ENCODE peak calls at places on chromosomes 6 and 20, in eight cellular contexts. One of them, this sample, is unnamed.

GRCh38 chr6:156933201-156934053 is 156.2 kb downstream of the ARID1B start:
- DNase-seq in AG09319: no peak
- DNase-seq in endodermal cell: peak
- DNase-seq in breast epithelium: no peak
- DNase-seq in lower leg skin: no peak
- DNase-seq in RWPE1: no peak
- DNase-seq in uterus: no peak
- DNase-seq in heart left ventricle: no peak
- DNase-seq in this sample: no peak

GRCh38 chr6:44072959-44073611 is 54.2 kb downstream of the MRPL14 start:
- DNase-seq in AG09319: peak
- DNase-seq in endodermal cell: peak
- DNase-seq in breast epithelium: peak
- DNase-seq in lower leg skin: peak
- DNase-seq in RWPE1: peak
- DNase-seq in uterus: peak
- DNase-seq in heart left ventricle: peak
- DNase-seq in this sample: peak

GRCh38 chr6:5055118-5055517 is 30.0 kb upstream of the PPP1R3G start:
- DNase-seq in AG09319: no peak
- DNase-seq in endodermal cell: no peak
- DNase-seq in breast epithelium: no peak
- DNase-seq in lower leg skin: no peak
- DNase-seq in RWPE1: no peak
- DNase-seq in uterus: no peak
- DNase-seq in heart left ventricle: no peak
- DNase-seq in this sample: no peak

GRCh38 chr20:50294164-50295088 is 103.8 kb downstream of the CEBPB start:
- DNase-seq in AG09319: no peak
- DNase-seq in endodermal cell: peak
- DNase-seq in breast epithelium: no peak
- DNase-seq in lower leg skin: no peak
- DNase-seq in RWPE1: no peak
- DNase-seq in uterus: no peak
- DNase-seq in heart left ventricle: no peak
- DNase-seq in this sample: no peak

GRCh38 chr20:61205769-61206168 is 46.3 kb upstream of the CDH4 start:
- DNase-seq in AG09319: no peak
- DNase-seq in endodermal cell: peak
- DNase-seq in breast epithelium: no peak
- DNase-seq in lower leg skin: no peak
- DNase-seq in RWPE1: peak
- DNase-seq in uterus: no peak
- DNase-seq in heart left ventricle: no peak
- DNase-seq in this sample: no peak

GRCh38 chr20:25017257-25017803 is 24.8 kb upstream of the APMAP start:
- DNase-seq in AG09319: no peak
- DNase-seq in endodermal cell: peak
- DNase-seq in breast epithelium: peak
- DNase-seq in lower leg skin: peak
- DNase-seq in RWPE1: peak
- DNase-seq in uterus: no peak
- DNase-seq in heart left ventricle: no peak
- DNase-seq in this sample: no peak

GRCh38 chr20:22430154-22430745 is 154.1 kb downstream of the FOXA2 start:
- DNase-seq in AG09319: no peak
- DNase-seq in endodermal cell: peak
- DNase-seq in breast epithelium: no peak
- DNase-seq in lower leg skin: no peak
- DNase-seq in RWPE1: peak
- DNase-seq in uterus: no peak
- DNase-seq in heart left ventricle: no peak
- DNase-seq in this sample: no peak

GRCh38 chr6:47479156-47479541 is 1.6 kb downstream of the CD2AP start:
- DNase-seq in AG09319: no peak
- DNase-seq in endodermal cell: no peak
- DNase-seq in breast epithelium: no peak
- DNase-seq in lower leg skin: no peak
- DNase-seq in RWPE1: no peak
- DNase-seq in uterus: no peak
- DNase-seq in heart left ventricle: no peak
- DNase-seq in this sample: no peak

GRCh38 chr6:154479388-154480143 is 30.9 kb downstream of the CNKSR3 start:
- DNase-seq in AG09319: no peak
- DNase-seq in endodermal cell: no peak
- DNase-seq in breast epithelium: no peak
- DNase-seq in lower leg skin: no peak
- DNase-seq in RWPE1: no peak
- DNase-seq in uterus: no peak
- DNase-seq in heart left ventricle: no peak
- DNase-seq in this sample: no peak

GRCh38 chr20:22776369-22776768 is 192.0 kb upstream of the FOXA2 start:
- DNase-seq in AG09319: no peak
- DNase-seq in endodermal cell: no peak
- DNase-seq in breast epithelium: no peak
- DNase-seq in lower leg skin: no peak
- DNase-seq in RWPE1: peak
- DNase-seq in uterus: no peak
- DNase-seq in heart left ventricle: no peak
- DNase-seq in this sample: no peak

GRCh38 chr6:114576330-114576729 is 233.5 kb upstream of the HS3ST5 start:
- DNase-seq in AG09319: no peak
- DNase-seq in endodermal cell: no peak
- DNase-seq in breast epithelium: no peak
- DNase-seq in lower leg skin: no peak
- DNase-seq in RWPE1: no peak
- DNase-seq in uterus: no peak
- DNase-seq in heart left ventricle: no peak
- DNase-seq in this sample: no peak

GRCh38 chr20:5928831-5929715 is 21.3 kb downstream of the TRMT6 start:
- DNase-seq in AG09319: no peak
- DNase-seq in endodermal cell: no peak
- DNase-seq in breast epithelium: no peak
- DNase-seq in lower leg skin: no peak
- DNase-seq in RWPE1: no peak
- DNase-seq in uterus: no peak
- DNase-seq in heart left ventricle: no peak
- DNase-seq in this sample: no peak

GRCh38 chr6:129709451-129709908 is 497 bp downstream of the ARHGAP18 start:
- DNase-seq in AG09319: peak
- DNase-seq in endodermal cell: no peak
- DNase-seq in breast epithelium: no peak
- DNase-seq in lower leg skin: no peak
- DNase-seq in RWPE1: no peak
- DNase-seq in uterus: no peak
- DNase-seq in heart left ventricle: no peak
- DNase-seq in this sample: no peak

GRCh38 chr6:38997128-38997761 is 51.3 kb upstream of the GLP1R start:
- DNase-seq in AG09319: no peak
- DNase-seq in endodermal cell: peak
- DNase-seq in breast epithelium: no peak
- DNase-seq in lower leg skin: no peak
- DNase-seq in RWPE1: no peak
- DNase-seq in uterus: no peak
- DNase-seq in heart left ventricle: peak
- DNase-seq in this sample: no peak

GRCh38 chr20:45883100-45883469 is 2.1 kb downstream of the ZSWIM1 start:
- DNase-seq in AG09319: no peak
- DNase-seq in endodermal cell: no peak
- DNase-seq in breast epithelium: no peak
- DNase-seq in lower leg skin: no peak
- DNase-seq in RWPE1: no peak
- DNase-seq in uterus: no peak
- DNase-seq in heart left ventricle: no peak
- DNase-seq in this sample: no peak
- TF ChIP-seq CTCF in AG09319: no peak
- TF ChIP-seq CTCF in endodermal cell: no peak
- TF ChIP-seq CTCF in breast epithelium: no peak
- TF ChIP-seq CTCF in lower leg skin: no peak
- TF ChIP-seq CTCF in RWPE1: no peak
- TF ChIP-seq CTCF in uterus: no peak
- TF ChIP-seq CTCF in heart left ventricle: no peak
- TF ChIP-seq CTCF in this sample: no peak

DNA sequence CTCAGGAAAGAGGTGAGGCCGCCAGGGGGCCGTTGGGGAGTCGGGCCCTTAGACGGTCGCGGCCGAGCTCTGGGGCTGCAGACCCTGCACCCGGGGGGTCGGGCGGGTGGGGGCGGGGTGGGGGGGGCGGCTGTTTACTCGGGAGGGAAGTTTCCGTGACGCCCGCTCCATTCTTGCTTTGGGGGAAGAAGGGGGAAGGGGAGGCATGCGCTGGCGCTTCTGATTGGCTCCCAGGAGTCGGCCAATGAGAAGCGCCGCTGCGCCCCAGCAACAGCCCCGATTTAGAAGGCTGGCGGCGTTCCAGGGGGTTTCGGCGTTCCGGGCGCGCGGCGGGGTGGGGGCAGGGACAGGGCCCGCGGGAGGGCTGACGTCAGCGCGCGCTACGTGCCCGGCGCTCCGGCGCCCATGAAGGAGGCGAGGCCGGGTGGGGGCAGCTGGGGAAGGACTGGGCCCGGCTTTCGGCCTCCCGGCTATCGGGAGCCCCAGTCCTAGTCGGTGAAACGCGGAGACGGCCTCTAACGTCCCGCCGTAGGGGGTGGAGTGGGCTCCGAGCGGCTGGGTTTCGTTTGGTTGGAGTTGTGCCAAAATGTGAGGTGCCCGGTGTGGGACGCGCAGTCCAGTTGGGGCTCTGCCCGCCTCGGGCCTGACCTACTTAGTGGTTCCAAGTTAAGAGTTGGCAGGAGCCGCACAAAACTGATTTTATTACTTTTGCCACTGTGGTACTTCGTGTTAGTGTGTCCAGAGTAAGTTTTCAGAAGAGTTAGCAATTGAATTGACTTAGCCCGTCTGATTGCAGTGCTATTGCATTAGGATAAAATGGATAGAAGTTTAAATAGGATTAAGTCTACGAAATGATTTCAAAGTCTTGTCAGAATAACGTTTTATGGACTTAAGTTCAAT is 1.1 kb downstream of the PNRC1 start:
- DNase-seq in AG09319: peak
- DNase-seq in endodermal cell: peak
- DNase-seq in breast epithelium: peak
- DNase-seq in lower leg skin: peak
- DNase-seq in RWPE1: peak
- DNase-seq in uterus: peak
- DNase-seq in heart left ventricle: peak
- DNase-seq in this sample: peak
- TF ChIP-seq CTCF in AG09319: no peak
- TF ChIP-seq CTCF in endodermal cell: no peak
- TF ChIP-seq CTCF in breast epithelium: no peak
- TF ChIP-seq CTCF in lower leg skin: no peak
- TF ChIP-seq CTCF in RWPE1: no peak
- TF ChIP-seq CTCF in uterus: no peak
- TF ChIP-seq CTCF in heart left ventricle: no peak
- TF ChIP-seq CTCF in this sample: no peak

GRCh38 chr6:83590413-83590812 is 78.1 kb downstream of the PRSS35 start:
- DNase-seq in AG09319: no peak
- DNase-seq in endodermal cell: no peak
- DNase-seq in breast epithelium: no peak
- DNase-seq in lower leg skin: no peak
- DNase-seq in RWPE1: no peak
- DNase-seq in uterus: no peak
- DNase-seq in heart left ventricle: no peak
- DNase-seq in this sample: no peak

GRCh38 chr6:83597511-83597910 is 85.2 kb downstream of the PRSS35 start:
- DNase-seq in AG09319: no peak
- DNase-seq in endodermal cell: no peak
- DNase-seq in breast epithelium: no peak
- DNase-seq in lower leg skin: no peak
- DNase-seq in RWPE1: no peak
- DNase-seq in uterus: no peak
- DNase-seq in heart left ventricle: no peak
- DNase-seq in this sample: no peak

GRCh38 chr6:83594936-83595335 is 82.6 kb downstream of the PRSS35 start:
- DNase-seq in AG09319: no peak
- DNase-seq in endodermal cell: no peak
- DNase-seq in breast epithelium: no peak
- DNase-seq in lower leg skin: no peak
- DNase-seq in RWPE1: no peak
- DNase-seq in uterus: no peak
- DNase-seq in heart left ventricle: no peak
- DNase-seq in this sample: no peak

GRCh38 chr6:83593395-83593785 is 81.1 kb downstream of the PRSS35 start:
- DNase-seq in AG09319: no peak
- DNase-seq in endodermal cell: no peak
- DNase-seq in breast epithelium: no peak
- DNase-seq in lower leg skin: no peak
- DNase-seq in RWPE1: no peak
- DNase-seq in uterus: no peak
- DNase-seq in heart left ventricle: no peak
- DNase-seq in this sample: no peak

DNA sequence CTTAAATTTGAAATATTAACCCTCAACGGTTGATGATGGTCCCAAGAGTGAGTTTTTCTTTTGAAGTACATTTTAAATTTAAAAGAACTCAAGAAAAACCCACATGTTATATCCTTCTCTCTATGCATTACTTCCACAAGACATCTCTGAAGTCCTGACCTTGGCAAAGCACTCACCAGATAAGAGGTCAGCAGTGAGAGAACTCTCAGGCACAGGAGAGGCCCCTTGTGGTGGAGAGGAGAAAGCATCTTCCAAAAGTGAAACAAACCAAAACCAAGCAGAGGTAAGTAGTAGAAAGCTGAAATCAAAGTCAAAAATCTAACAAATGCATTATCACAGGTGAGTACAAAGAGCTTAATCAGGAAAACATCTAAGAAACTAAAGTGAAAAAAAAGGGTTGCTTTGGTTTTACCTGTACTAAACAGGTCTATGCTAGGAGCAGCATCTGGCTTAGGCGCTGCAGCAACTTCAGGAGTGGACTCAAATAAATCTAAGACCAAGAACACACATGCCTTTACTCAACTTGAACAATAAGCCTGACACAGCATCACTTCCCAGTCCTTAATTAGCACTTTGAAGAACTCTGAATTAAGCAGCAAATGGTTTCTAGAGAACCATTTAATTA is 80.5 kb downstream of the PRSS35 start:
- DNase-seq in AG09319: no peak
- DNase-seq in endodermal cell: peak
- DNase-seq in breast epithelium: no peak
- DNase-seq in lower leg skin: no peak
- DNase-seq in RWPE1: peak
- DNase-seq in uterus: no peak
- DNase-seq in heart left ventricle: no peak
- DNase-seq in this sample: no peak
- TF ChIP-seq CTCF in AG09319: peak
- TF ChIP-seq CTCF in endodermal cell: peak
- TF ChIP-seq CTCF in breast epithelium: no peak
- TF ChIP-seq CTCF in lower leg skin: no peak
- TF ChIP-seq CTCF in RWPE1: peak
- TF ChIP-seq CTCF in uterus: no peak
- TF ChIP-seq CTCF in heart left ventricle: peak
- TF ChIP-seq CTCF in this sample: peak

DNA sequence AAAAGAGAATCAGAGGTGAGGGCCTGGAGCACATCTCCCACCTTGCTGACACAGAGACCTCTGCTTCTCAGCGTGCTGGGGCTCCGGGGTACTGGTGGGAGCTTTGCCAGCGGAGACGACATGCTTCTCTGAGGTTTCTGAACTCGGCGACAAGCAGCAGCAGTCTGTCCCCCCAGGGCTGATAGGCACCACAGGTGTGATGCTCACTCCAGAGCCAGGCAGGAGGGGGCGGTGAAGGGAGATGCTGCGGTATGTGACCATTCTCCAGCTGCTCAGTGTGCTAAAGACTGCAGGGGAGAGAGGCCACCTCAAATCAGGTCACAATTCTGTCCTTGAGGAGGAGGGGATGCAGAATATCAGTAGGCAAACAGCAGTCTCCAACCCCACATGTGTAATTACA is 219.9 kb downstream of the ALDH8A1 start:
- DNase-seq in AG09319: no peak
- DNase-seq in endodermal cell: peak
- DNase-seq in breast epithelium: no peak
- DNase-seq in lower leg skin: no peak
- DNase-seq in RWPE1: no peak
- DNase-seq in uterus: no peak
- DNase-seq in heart left ventricle: no peak
- DNase-seq in this sample: no peak
- TF ChIP-seq CTCF in AG09319: no peak
- TF ChIP-seq CTCF in endodermal cell: peak
- TF ChIP-seq CTCF in breast epithelium: no peak
- TF ChIP-seq CTCF in lower leg skin: no peak
- TF ChIP-seq CTCF in RWPE1: no peak
- TF ChIP-seq CTCF in uterus: no peak
- TF ChIP-seq CTCF in heart left ventricle: no peak
- TF ChIP-seq CTCF in this sample: no peak

This sample was measured in D721Med.